ENCODE peak calls at places on chromosome 6, in six cellular contexts. Q, I, A, V, C and M are unnamed samples.

GRCh38 chr6:137823826-137824501 is 43.1 kb upstream of the TNFAIP3 start:
- DNase-seq in Q (peak; percentile 55), C (peak; percentile 68), V (peak; percentile 92), A (no peak), I (peak; percentile 89), M (peak; percentile 90)

GRCh38 chr6:129691709-129692108 is 18.3 kb downstream of the ARHGAP18 start:
- DNase-seq in V (no peak), I (no peak), C (no peak), Q (no peak), A (no peak), M (no peak)

GRCh38 chr6:149716584-149716983 is 1.3 kb downstream of the LATS1 start:
- DNase-seq in A (no peak), Q (no peak), C (no peak), V (no peak), I (peak; percentile 11), M (no peak)

GRCh38 chr6:28010526-28010925 is 53.5 kb downstream of the OR2B6 start:
- DNase-seq in C (no peak), A (no peak), Q (no peak), V (no peak), I (no peak), M (no peak)

GRCh38 chr6:152099816-152100618 is 292.5 kb downstream of the ESR1 start:
- DNase-seq in Q (peak; percentile 77), I (peak; percentile 66), C (no peak), A (no peak), V (no peak), M (no peak)

GRCh38 chr6:112027942-112028674 is 25.8 kb upstream of the CCN6 start:
- DNase-seq in V (peak; percentile 79), C (no peak), A (peak; percentile 54), I (peak; percentile 62), Q (no peak), M (peak; percentile 94)

GRCh38 chr6:3867616-3868502 is 18.7 kb downstream of the FAM50B start:
- DNase-seq in A (no peak), Q (no peak), C (no peak), I (peak; percentile 48), V (peak; percentile 9), M (no peak)

GRCh38 chr6:87357479-87358196 is 13.0 kb downstream of the C6orf163 start:
- DNase-seq in V (no peak), I (no peak), C (no peak), A (no peak), Q (no peak), M (no peak)

GRCh38 chr6:28081486-28081751 is 1.1 kb downstream of the ZNF165 start:
- DNase-seq in V (no peak), I (no peak), C (no peak), A (peak; percentile 73), Q (no peak), M (peak; percentile 25)

GRCh38 chr6:45665859-45666258 is 288.1 kb upstream of the SUPT3H start:
- DNase-seq in A (no peak), V (no peak), Q (no peak), C (no peak), I (no peak), M (no peak)

GRCh38 chr6:82987951-82988350 is 77.7 kb downstream of the UBE3D start:
- DNase-seq in V (no peak), I (peak; percentile 8), A (no peak), C (no peak), Q (no peak), M (no peak)

GRCh38 chr6:158894192-158894591 is 75.0 kb upstream of the EZR start:
- DNase-seq in A (no peak), I (peak; percentile 84), C (no peak), V (no peak), Q (no peak), M (no peak)

GRCh38 chr6:126156973-126157372 is 170.6 kb downstream of the TRMT11 start:
- DNase-seq in V (no peak), I (no peak), Q (no peak), C (no peak), A (no peak), M (no peak)

GRCh38 chr6:16964553-16965499 is 137.0 kb upstream of the STMND1 start:
- DNase-seq in A (peak; percentile 31), Q (peak; percentile 73), I (peak; percentile 82), V (peak; percentile 55), C (peak; percentile 64), M (peak; percentile 70)

GRCh38 chr6:45433533-45434400 is 56.0 kb upstream of the SUPT3H start:
- DNase-seq in C (no peak), V (peak; percentile 31), I (no peak), A (no peak), Q (no peak), M (no peak)

GRCh38 chr6:123841067-123841896 is 37.6 kb downstream of the NKAIN2 start:
- DNase-seq in Q (no peak), A (no peak), C (no peak), I (no peak), V (no peak), M (no peak)

GRCh38 chr6:106702046-106702445 is 72.7 kb downstream of the QRSL1 start:
- DNase-seq in Q (no peak), I (no peak), C (no peak), A (peak; percentile 89), V (no peak), M (no peak)
- H3K4me1 ChIP-seq in Q (no peaks in the 10 kb centered on the region), I (no peaks in the 10 kb centered on the region), C (no peaks in the 10 kb centered on the region), A (peaks cover 71% of the 10 kb centered on the region), V (no peaks in the 10 kb centered on the region), M (no peaks in the 10 kb centered on the region)

GRCh38 chr6:130971504-130971903 is 91.5 kb downstream of the EPB41L2 start:
- DNase-seq in A (no peak), C (no peak), Q (no peak), V (no peak), I (no peak), M (no peak)
- H3K36me3 ChIP-seq in A (no peaks in the 10 kb centered on the region), C (no peaks in the 10 kb centered on the region), Q (no peaks in the 10 kb centered on the region), V (no peaks in the 10 kb centered on the region), I (no peaks in the 10 kb centered on the region), M (no peaks in the 10 kb centered on the region)

DNA sequence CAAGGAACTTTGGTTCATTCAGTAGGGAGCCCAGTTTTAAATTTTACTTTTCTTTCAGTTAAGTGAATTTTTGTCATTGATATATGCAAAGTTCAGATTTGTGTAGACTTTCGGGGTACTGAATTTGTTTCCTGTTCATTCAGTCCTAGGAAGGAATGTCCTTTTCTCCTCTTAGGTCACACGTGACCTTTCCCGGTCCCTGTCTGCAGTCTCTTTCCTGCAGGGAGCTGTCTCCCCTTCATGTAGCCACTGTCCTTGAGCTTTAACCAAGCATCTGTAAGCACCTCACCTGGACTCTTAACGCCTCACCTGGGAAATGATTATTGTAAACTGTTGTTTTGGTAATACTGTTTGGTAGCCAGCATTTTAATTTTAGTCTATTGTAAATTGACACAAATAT is 190.7 kb downstream of the ARID1B start:
- DNase-seq in V (no peak), Q (no peak), I (no peak), C (no peak), A (no peak), M (no peak)
- H3K4me1 ChIP-seq in V (peaks cover 40% of the 10 kb centered on the region), Q (peaks cover 5% of the 10 kb centered on the region), I (peaks cover 10% of the 10 kb centered on the region), C (no peaks in the 10 kb centered on the region), A (peaks cover 37% of the 10 kb centered on the region), M (peaks cover 13% of the 10 kb centered on the region)

GRCh38 chr6:42615518-42615917 is 51.7 kb downstream of the UBR2 start:
- DNase-seq in C (no peak), Q (no peak), A (no peak), V (no peak), I (no peak), M (no peak)

GRCh38 chr6:42616716-42617115 is 52.9 kb downstream of the UBR2 start:
- DNase-seq in C (no peak), Q (no peak), A (no peak), V (no peak), I (no peak), M (no peak)

GRCh38 chr6:42618105-42618504 is 54.3 kb downstream of the UBR2 start:
- DNase-seq in V (no peak), A (no peak), C (no peak), I (no peak), Q (no peak), M (no peak)

GRCh38 chr6:42619963-42620362 is 56.1 kb downstream of the UBR2 start:
- DNase-seq in A (no peak), Q (no peak), V (no peak), C (no peak), I (no peak), M (no peak)

DNA sequence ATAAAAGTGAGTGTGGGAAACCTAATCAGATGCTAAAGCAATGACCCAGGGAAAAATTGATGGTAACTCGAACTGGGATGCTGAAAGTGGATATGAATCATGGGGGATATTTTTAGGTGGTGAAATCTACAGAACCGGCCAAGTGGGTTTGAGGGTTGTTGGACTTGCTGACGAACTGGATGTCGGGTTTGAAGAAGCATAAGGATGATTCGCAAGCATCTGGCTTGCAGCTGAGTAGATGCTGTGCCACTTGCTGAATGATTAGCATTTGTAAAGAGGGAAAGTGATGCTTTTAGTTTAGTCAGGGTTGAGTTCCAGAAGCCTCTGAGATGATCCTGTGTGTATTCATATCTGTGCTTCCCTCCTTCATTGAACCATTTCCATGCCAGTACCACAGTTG is 54.9 kb downstream of the UBR2 start:
- DNase-seq in C (no peak), I (peak; percentile 2), Q (no peak), A (no peak), V (no peak), M (no peak)
- H3K36me3 ChIP-seq in C (no peaks in the 10 kb centered on the region), I (peaks cover 54% of the 10 kb centered on the region), Q (peaks cover 6% of the 10 kb centered on the region), A (peaks cover 29% of the 10 kb centered on the region), V (peaks cover 26% of the 10 kb centered on the region), M (peaks cover 59% of the 10 kb centered on the region)

DNA sequence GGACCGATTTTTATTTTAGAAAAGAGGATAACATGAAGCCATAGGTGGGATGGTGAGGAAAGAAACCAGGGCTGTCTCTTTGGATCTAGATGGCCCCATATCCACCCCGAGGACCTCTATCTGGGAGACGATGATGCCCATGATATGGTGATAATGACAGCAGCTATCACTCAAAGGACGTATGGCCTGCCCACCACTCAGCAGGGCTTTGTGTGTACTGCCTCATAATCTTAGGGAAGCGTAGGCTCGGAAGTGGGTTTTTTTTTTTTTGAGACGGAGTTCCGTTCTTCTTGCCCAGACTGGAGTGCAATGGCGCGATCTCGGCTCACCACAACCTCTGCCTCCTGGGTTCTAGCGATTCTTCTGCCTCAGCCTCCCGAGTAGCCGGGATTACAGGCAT is 8.2 kb upstream of the TAF8 start:
- DNase-seq in C (no peak), Q (no peak), V (no peak), A (no peak), I (no peak), M (no peak)
- H3K4me1 ChIP-seq in C (peaks cover 32% of the 10 kb centered on the region), Q (no peaks in the 10 kb centered on the region), V (peaks cover 94% of the 10 kb centered on the region), A (peaks cover 87% of the 10 kb centered on the region), I (peaks cover 13% of the 10 kb centered on the region), M (peaks cover 97% of the 10 kb centered on the region)

GRCh38 chr6:10730254-10730653 is 7.4 kb downstream of the TMEM14C start:
- DNase-seq in I (no peak), C (no peak), Q (no peak), A (no peak), V (no peak), M (no peak)
- H3K36me3 ChIP-seq in I (peaks cover 20% of the 10 kb centered on the region), C (no peaks in the 10 kb centered on the region), Q (no peaks in the 10 kb centered on the region), A (no peaks in the 10 kb centered on the region), V (peaks cover 12% of the 10 kb centered on the region), M (peaks cover 16% of the 10 kb centered on the region)

GRCh38 chr6:14709900-14710299 is 536.0 kb upstream of the JARID2 start:
- DNase-seq in C (no peak), A (no peak), I (no peak), V (no peak), Q (no peak), M (no peak)
- H3K4me1 ChIP-seq in C (no peaks in the 10 kb centered on the region), A (peaks cover 7% of the 10 kb centered on the region), I (no peaks in the 10 kb centered on the region), V (peaks cover 19% of the 10 kb centered on the region), Q (no peaks in the 10 kb centered on the region), M (no peaks in the 10 kb centered on the region)